ENCODE peak calls at places on chromosomes 7 and 10, in nine cellular contexts. C is GM10248; Q is KG1; P is erythroblast; N is OCI-M1; A is CD4-positive, CD25-positive, alpha-beta regulatory T cell; B is renal cortical epithelial cell; J is amygdala; F is astrocyte. R is an unnamed sample.

GRCh38 chr10:58399410-58399809 is 14.2 kb downstream of the TFAM start:
- DNase-seq in C (no peak), Q (no peak), P (no peak), N (no peak), A (no peak), B (peak; percentile 35), J (no peak), F (peak; percentile 31), R (peak; percentile 62)

GRCh38 chr10:93593749-93594148 is 7.3 kb downstream of the RBP4 start:
- DNase-seq in C (no peak), Q (no peak), P (no peak), N (no peak), A (no peak), B (no peak), J (no peak), F (no peak), R (no peak)

GRCh38 chr10:78765726-78766335 is 302.9 kb upstream of the ZMIZ1 start:
- DNase-seq in C (no peak), Q (no peak), P (no peak), N (no peak), A (no peak), B (no peak), J (no peak), F (no peak), R (no peak)

GRCh38 chr10:129491123-129491734 is 24.2 kb downstream of the MGMT start:
- DNase-seq in C (no peak), Q (no peak), P (peak; percentile 26), N (peak; percentile 19), A (peak; percentile 19), B (peak; percentile 46), J (no peak), F (peak; percentile 2), R (peak; percentile 19)

GRCh38 chr10:13309792-13310191 is 9.9 kb upstream of the PHYH start:
- DNase-seq in C (no peak), Q (no peak), P (no peak), N (no peak), A (no peak), B (no peak), J (no peak), F (no peak), R (no peak)

GRCh38 chr7:133912916-133913697 is 214.0 kb upstream of the LRGUK start:
- DNase-seq in C (no peak), Q (no peak), P (no peak), N (no peak), A (peak; percentile 13), B (peak; percentile 42), J (no peak), F (peak; percentile 68), R (peak; percentile 92)

GRCh38 chr10:60417024-60417423 is 27.3 kb upstream of the ANK3 start:
- DNase-seq in C (no peak), Q (no peak), P (no peak), N (no peak), A (no peak), B (no peak), J (no peak), F (no peak), R (no peak)

GRCh38 chr7:101913247-101913721 is 95.9 kb downstream of the CUX1 start:
- DNase-seq in C (no peak), Q (no peak), P (no peak), N (no peak), A (no peak), B (no peak), J (no peak), F (no peak), R (no peak)

GRCh38 chr7:157432957-157433576 is 96.3 kb downstream of the DNAJB6 start:
- DNase-seq in C (peak; percentile 63), Q (peak; percentile 45), P (peak; percentile 50), N (peak; percentile 10), A (peak; percentile 61), B (peak; percentile 4), J (peak; percentile 21), F (no peak), R (peak; percentile 17)

GRCh38 chr7:101677421-101678137 is 48.5 kb upstream of the MYL10 start:
- DNase-seq in C (no peak), Q (no peak), P (no peak), N (no peak), A (no peak), B (peak; percentile 13), J (no peak), F (peak; percentile 37), R (peak; percentile 56)

GRCh38 chr7:44645696-44646095 is 39.3 kb downstream of the OGDH start:
- DNase-seq in C (no peak), Q (no peak), P (no peak), N (no peak), A (no peak), B (no peak), J (no peak), F (no peak), R (no peak)

GRCh38 chr10:47038881-47039557 is 127.8 kb downstream of the PTPN20 start:
- DNase-seq in C (no peak), Q (no peak), P (peak; percentile 15), N (peak; percentile 4), A (no peak), B (no peak), J (no peak), F (no peak), R (no peak)

GRCh38 chr7:3760696-3761095 is 459.6 kb downstream of the SDK1 start:
- DNase-seq in C (no peak), Q (no peak), P (no peak), N (no peak), A (no peak), B (no peak), J (no peak), F (no peak), R (no peak)

GRCh38 chr7:6545398-6546126 is 5.7 kb downstream of the GRID2IP start:
- DNase-seq in C (no peak), Q (no peak), P (no peak), N (no peak), A (no peak), B (no peak), J (no peak), F (no peak), R (no peak)

GRCh38 chr7:121099572-121099971 is 111.1 kb downstream of the CPED1 start:
- DNase-seq in C (no peak), Q (no peak), P (peak; percentile 17), N (no peak), A (no peak), B (no peak), J (no peak), F (no peak), R (no peak)

GRCh38 chr7:44325811-44326241 is 432 bp upstream of the CAMK2B start:
- DNase-seq in C (no peak), Q (no peak), P (no peak), N (no peak), A (no peak), B (no peak), J (no peak), F (no peak), R (no peak)

GRCh38 chr7:74297516-74298233 is 8.5 kb downstream of the CLIP2 start:
- DNase-seq in C (no peak), Q (no peak), P (no peak), N (no peak), A (no peak), B (no peak), J (no peak), F (no peak), R (no peak)

GRCh38 chr10:49398986-49399385 is 3.1 kb upstream of the DRGX start:
- DNase-seq in C (no peak), Q (no peak), P (no peak), N (no peak), A (no peak), B (no peak), J (no peak), F (no peak), R (no peak)

GRCh38 chr10:34121974-34122282 is 693.2 kb downstream of the PARD3 start:
- DNase-seq in C (no peak), Q (peak; percentile 39), P (no peak), N (no peak), A (peak; percentile 2), B (no peak), J (no peak), F (peak; percentile 78), R (no peak)

GRCh38 chr7:111911166-111911961 is 294.8 kb downstream of the DOCK4 start:
- DNase-seq in C (no peak), Q (no peak), P (no peak), N (no peak), A (no peak), B (no peak), J (no peak), F (no peak), R (no peak)

GRCh38 chr10:5576154-5576748 is 51.5 kb downstream of the CALML3 start:
- DNase-seq in C (no peak), Q (no peak), P (no peak), N (no peak), A (no peak), B (no peak), J (no peak), F (no peak), R (no peak)

GRCh38 chr7:87506243-87507180 is 31.0 kb upstream of the ABCB4 start:
- DNase-seq in C (no peak), Q (no peak), P (peak; percentile 65), N (peak; percentile 69), A (no peak), B (peak; percentile 36), J (no peak), F (peak; percentile 22), R (peak; percentile 49)